ENCODE peak calls at places on chromosomes 12 and 14, in ten cellular contexts. V is psoas muscle; U is upper lobe of right lung; X is BJ; B is effector memory CD4-positive, alpha-beta T cell; S is adipocyte; A is tibial artery; K is CD4-positive, CD25-positive, alpha-beta regulatory T cell; G is tibial nerve; I is sigmoid colon. C is an unnamed sample.

GRCh38 chr14:99562848-99563748 is 40.9 kb downstream of the CCDC85C start:
- DNase-seq in V (peak; percentile 81), U (peak; percentile 93), X (no peak), B (no peak), S (no peak), A (peak; percentile 84), K (no peak), G (peak; percentile 24), I (peak; percentile 96), C (peak; percentile 68)

GRCh38 chr12:65121049-65121955 is at the start of gene WIF1:
- DNase-seq in V (peak; percentile 58), U (peak; percentile 91), X (no peak), B (no peak), S (peak; percentile 19), A (peak; percentile 63), K (no peak), G (no peak), I (peak; percentile 60), C (peak; percentile 52)

GRCh38 chr14:74204481-74204880 is 34.8 kb upstream of the VSX2 start:
- DNase-seq in V (no peak), U (no peak), X (no peak), B (no peak), S (no peak), A (no peak), K (no peak), G (no peak), I (no peak), C (no peak)

GRCh38 chr12:29039013-29039412 is 110.1 kb upstream of the FAR2 start:
- DNase-seq in V (no peak), U (no peak), X (peak; percentile 96), B (no peak), S (peak; percentile 95), A (no peak), K (no peak), G (no peak), I (no peak), C (peak; percentile 25)

GRCh38 chr12:24948816-24949722 is at the start of gene BCAT1:
- DNase-seq in V (peak; percentile 82), U (peak; percentile 91), X (no peak), B (no peak), S (peak; percentile 92), A (peak; percentile 78), K (no peak), G (peak; percentile 46), I (peak; percentile 86), C (peak; percentile 93)

GRCh38 chr12:115060477-115061168 is 376.6 kb upstream of the TBX3 start:
- DNase-seq in V (no peak), U (no peak), X (peak; percentile 87), B (no peak), S (no peak), A (no peak), K (no peak), G (no peak), I (no peak), C (no peak)

GRCh38 chr14:61080591-61081010 is 99.6 kb downstream of the SLC38A6 start:
- DNase-seq in V (no peak), U (no peak), X (peak; percentile 98), B (no peak), S (peak; percentile 84), A (no peak), K (no peak), G (no peak), I (no peak), C (no peak)

GRCh38 chr14:31961881-31962280 is 115.2 kb upstream of the ARHGAP5 start:
- DNase-seq in V (no peak), U (no peak), X (no peak), B (no peak), S (no peak), A (no peak), K (no peak), G (no peak), I (no peak), C (no peak)

GRCh38 chr12:113130457-113131135 is 5.0 kb downstream of the RASAL1 start:
- DNase-seq in V (no peak), U (no peak), X (no peak), B (no peak), S (peak; percentile 44), A (no peak), K (no peak), G (no peak), I (no peak), C (peak; percentile 36)

GRCh38 chr14:71933026-71933587 is 878 bp downstream of the RGS6 start:
- DNase-seq in V (no peak), U (no peak), X (no peak), B (no peak), S (peak; percentile 1), A (no peak), K (no peak), G (no peak), I (no peak), C (no peak)

GRCh38 chr12:70393787-70394519 is 27.9 kb downstream of the KCNMB4 start:
- DNase-seq in V (no peak), U (no peak), X (peak; percentile 52), B (no peak), S (peak; percentile 53), A (no peak), K (no peak), G (no peak), I (no peak), C (no peak)

GRCh38 chr12:27905285-27906126 is 67.0 kb downstream of the PTHLH start:
- DNase-seq in V (no peak), U (no peak), X (no peak), B (no peak), S (no peak), A (no peak), K (no peak), G (no peak), I (no peak), C (no peak)

GRCh38 chr12:39988574-39988973 is 117.3 kb downstream of the SLC2A13 start:
- DNase-seq in V (no peak), U (no peak), X (no peak), B (no peak), S (no peak), A (no peak), K (no peak), G (no peak), I (no peak), C (no peak)

GRCh38 chr12:39993261-39993660 is 112.6 kb downstream of the SLC2A13 start:
- DNase-seq in V (no peak), U (no peak), X (no peak), B (no peak), S (no peak), A (no peak), K (no peak), G (no peak), I (no peak), C (no peak)

GRCh38 chr12:39986674-39987073 is 119.2 kb downstream of the SLC2A13 start:
- DNase-seq in V (no peak), U (no peak), X (no peak), B (no peak), S (no peak), A (no peak), K (no peak), G (no peak), I (no peak), C (no peak)

GRCh38 chr12:39990122-39991101 is 115.5 kb downstream of the SLC2A13 start:
- DNase-seq in V (peak; percentile 55), U (peak; percentile 71), X (no peak), B (no peak), S (peak; percentile 81), A (no peak), K (peak; percentile 30), G (peak; percentile 42), I (peak; percentile 70), C (peak; percentile 10)
- H3K4me3 ChIP-seq in V (no peak overlapping the region), U (no peak overlapping the region), X (no peak overlapping the region), B (no peak overlapping the region), S (no peak overlapping the region), A (no peak overlapping the region), K (no peak overlapping the region), G (no peak overlapping the region), I (no peak overlapping the region), C (no peak overlapping the region)

GRCh38 chr12:57161491-57161890 is 14.1 kb upstream of the LRP1-AS start:
- DNase-seq in V (no peak), U (no peak), X (no peak), B (no peak), S (no peak), A (no peak), K (no peak), G (no peak), I (no peak), C (no peak)

GRCh38 chr12:57159341-57159740 is 11.9 kb upstream of the LRP1-AS start:
- DNase-seq in V (no peak), U (no peak), X (no peak), B (no peak), S (no peak), A (no peak), K (no peak), G (no peak), I (peak; percentile 64), C (no peak)

GRCh38 chr12:57158665-57159064 is 11.2 kb upstream of the LRP1-AS start:
- DNase-seq in V (no peak), U (no peak), X (no peak), B (no peak), S (no peak), A (no peak), K (no peak), G (no peak), I (peak; percentile 63), C (peak; percentile 20)

GRCh38 chr12:57160741-57161140 is 13.3 kb upstream of the LRP1-AS start:
- DNase-seq in V (no peak), U (no peak), X (no peak), B (no peak), S (no peak), A (no peak), K (no peak), G (no peak), I (no peak), C (no peak)

DNA sequence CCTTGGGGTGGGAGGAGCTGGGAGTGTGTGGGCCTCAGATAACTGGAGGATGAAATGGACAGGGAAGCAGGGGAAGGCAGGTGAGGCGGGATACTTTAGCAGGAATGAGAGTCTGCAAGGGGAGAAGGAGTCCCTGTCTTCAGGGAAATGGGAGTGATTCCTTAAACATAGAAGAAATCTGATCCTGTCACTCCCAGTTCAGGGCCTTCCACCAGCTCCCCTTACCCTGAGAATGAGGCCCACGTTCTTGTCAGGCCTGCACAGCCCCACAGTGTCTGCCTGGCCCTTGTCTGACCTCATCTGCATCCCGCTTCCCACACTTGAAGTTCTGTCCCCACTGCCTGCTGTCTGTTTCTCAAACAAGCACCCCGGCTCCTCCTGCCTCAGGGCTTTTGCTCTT is 12.6 kb upstream of the LRP1-AS start:
- DNase-seq in V (no peak), U (no peak), X (no peak), B (no peak), S (no peak), A (no peak), K (no peak), G (no peak), I (no peak), C (no peak)
- H3K36me3 ChIP-seq in V (peaks cover 35% of the 10 kb centered on the region), U (peaks cover 96% of the 10 kb centered on the region), X (peaks cover 72% of the 10 kb centered on the region), B (no peaks in the 10 kb centered on the region), S (peaks cover 100% of the 10 kb centered on the region), A (peaks cover 83% of the 10 kb centered on the region), K (no peaks in the 10 kb centered on the region), G (peaks cover 96% of the 10 kb centered on the region), I (peaks cover 68% of the 10 kb centered on the region), C (peaks cover 96% of the 10 kb centered on the region)

GRCh38 chr12:125568306-125568705 is 503.1 kb downstream of the AACS start:
- DNase-seq in V (no peak), U (no peak), X (no peak), B (no peak), S (no peak), A (no peak), K (no peak), G (no peak), I (no peak), C (no peak)
- H3K27me3 ChIP-seq in V (no peaks in the 10 kb centered on the region), U (no peaks in the 10 kb centered on the region), X (no peaks in the 10 kb centered on the region), B (no peaks in the 10 kb centered on the region), S (no peaks in the 10 kb centered on the region), A (no peaks in the 10 kb centered on the region), K (no peaks in the 10 kb centered on the region), G (no peaks in the 10 kb centered on the region), I (no peaks in the 10 kb centered on the region), C (no peaks in the 10 kb centered on the region)

GRCh38 chr12:94769040-94769420 is 118.7 kb upstream of the TMCC3 start:
- DNase-seq in V (no peak), U (no peak), X (no peak), B (no peak), S (peak; percentile 5), A (no peak), K (no peak), G (no peak), I (no peak), C (no peak)
- H3K4me3 ChIP-seq in V (no peak overlapping the region), U (no peak overlapping the region), X (no peak overlapping the region), B (no peak overlapping the region), S (no peak overlapping the region), A (no peak overlapping the region), K (no peak overlapping the region), G (no peak overlapping the region), I (no peak overlapping the region), C (no peak overlapping the region)